ENCODE peak calls at places on chromosomes 11 and 22, in four cellular contexts. One of them, this sample, is unnamed.

GRCh38 chr22:21587803-21588611 is 20.5 kb downstream of the UBE2L3 start:
- DNase-seq in CD8-positive, alpha-beta memory T cell: no peak
- DNase-seq in MM.1S: peak
- DNase-seq in HEK293T: no peak
- DNase-seq in this sample: no peak

GRCh38 chr11:17273668-17274321 is 2.7 kb upstream of the NUCB2 start:
- DNase-seq in MM.1S: no peak
- DNase-seq in CD8-positive, alpha-beta memory T cell: no peak
- DNase-seq in HEK293T: no peak
- DNase-seq in this sample: no peak

GRCh38 chr11:126405906-126406305 is 50.4 kb downstream of the ST3GAL4 start:
- DNase-seq in HEK293T: no peak
- DNase-seq in CD8-positive, alpha-beta memory T cell: no peak
- DNase-seq in MM.1S: no peak
- DNase-seq in this sample: no peak

GRCh38 chr11:62558669-62559068 is 12.1 kb upstream of the AHNAK start:
- DNase-seq in MM.1S: no peak
- DNase-seq in HEK293T: no peak
- DNase-seq in CD8-positive, alpha-beta memory T cell: no peak
- DNase-seq in this sample: no peak

GRCh38 chr11:130631119-130631518 is 182.7 kb downstream of the ADAMTS15 start:
- DNase-seq in HEK293T: no peak
- DNase-seq in CD8-positive, alpha-beta memory T cell: no peak
- DNase-seq in MM.1S: no peak
- DNase-seq in this sample: no peak

GRCh38 chr11:85918910-85919794 is 64.0 kb downstream of the CCDC83 start:
- DNase-seq in CD8-positive, alpha-beta memory T cell: no peak
- DNase-seq in HEK293T: peak
- DNase-seq in MM.1S: no peak
- DNase-seq in this sample: no peak

GRCh38 chr11:70519117-70519516 is 120.8 kb downstream of the CTTN start:
- DNase-seq in HEK293T: no peak
- DNase-seq in CD8-positive, alpha-beta memory T cell: no peak
- DNase-seq in MM.1S: no peak
- DNase-seq in this sample: no peak

GRCh38 chr11:102318469-102318868 is 1.2 kb downstream of the BIRC3 start:
- DNase-seq in MM.1S: peak
- DNase-seq in CD8-positive, alpha-beta memory T cell: peak
- DNase-seq in HEK293T: no peak
- DNase-seq in this sample: peak

GRCh38 chr11:27196040-27196897 is 155.7 kb downstream of the BBOX1 start:
- DNase-seq in MM.1S: no peak
- DNase-seq in CD8-positive, alpha-beta memory T cell: no peak
- DNase-seq in HEK293T: no peak
- DNase-seq in this sample: no peak